ENCODE peak calls at places on chromosomes 6 and 20, in five cellular contexts. T, C, J, P and K are unnamed samples.

GRCh38 chr6:117781550-117781949 is 106.3 kb downstream of the NUS1 start:
- DNase-seq in J (no peak), T (no peak), C (no peak), P (no peak), K (no peak)

GRCh38 chr6:43014434-43014909 is 423 bp downstream of the KLHDC3 start:
- DNase-seq in P (peak), T (no peak), C (no peak), J (no peak), K (no peak)

GRCh38 chr6:89483111-89483720 is 50.3 kb downstream of the ANKRD6 start:
- DNase-seq in P (no peak), J (no peak), C (peak), T (no peak), K (no peak)

GRCh38 chr6:112330071-112330876 is 16.9 kb upstream of the RFPL4B start:
- DNase-seq in C (no peak), P (peak), J (peak), T (no peak), K (no peak)

GRCh38 chr6:5536644-5537043 is 275.3 kb downstream of the FARS2 start:
- DNase-seq in P (no peak), T (no peak), J (no peak), C (no peak), K (no peak)

GRCh38 chr20:40584128-40584819 is 104.8 kb downstream of the MAFB start:
- DNase-seq in C (no peak), J (no peak), P (no peak), T (no peak), K (no peak)

GRCh38 chr6:1611322-1611571 is 1.5 kb downstream of the FOXC1 start:
- DNase-seq in C (peak), P (peak), T (no peak), J (peak), K (peak)

GRCh38 chr20:9884666-9885065 is 45.8 kb upstream of the PAK5 start:
- DNase-seq in J (peak), T (peak), C (peak), P (peak), K (no peak)

GRCh38 chr6:33313105-33313708 is 671 bp downstream of the TAPBP start:
- DNase-seq in J (no peak), C (peak), T (no peak), P (peak), K (peak)

GRCh38 chr6:21003780-21004541 is 469.7 kb downstream of the CDKAL1 start:
- DNase-seq in P (peak), C (peak), J (no peak), T (no peak), K (no peak)

GRCh38 chr6:19502301-19502700 is 334.9 kb upstream of the ID4 start:
- DNase-seq in T (no peak), J (peak), P (no peak), C (no peak), K (no peak)

GRCh38 chr6:42722497-42722896 is at the start of gene PRPH2:
- DNase-seq in P (no peak), J (no peak), C (no peak), T (no peak), K (no peak)

GRCh38 chr6:159758031-159759001 is 3.5 kb upstream of the ACAT2 start:
- DNase-seq in J (peak), T (no peak), C (no peak), P (peak), K (peak)

GRCh38 chr6:47483853-47484546 is 6.4 kb downstream of the CD2AP start:
- DNase-seq in C (no peak), P (peak), T (no peak), J (no peak), K (no peak)

GRCh38 chr6:126625019-126625418 is 285.1 kb downstream of the CENPW start:
- DNase-seq in J (no peak), C (no peak), P (peak), T (no peak), K (peak)

GRCh38 chr6:137729866-137730629 is 137.0 kb upstream of the TNFAIP3 start:
- DNase-seq in T (no peak), P (peak), C (no peak), J (no peak), K (peak)

GRCh38 chr6:168353041-168353440 is 33.5 kb upstream of the DACT2 start:
- DNase-seq in P (no peak), J (no peak), T (no peak), C (no peak), K (no peak)

GRCh38 chr6:14876778-14877613 is 368.9 kb upstream of the JARID2 start:
- DNase-seq in T (no peak), J (peak), C (no peak), P (peak), K (no peak)

GRCh38 chr6:170224694-170225660 is 65.9 kb downstream of the DLL1 start:
- DNase-seq in P (peak), T (no peak), C (peak), J (no peak), K (no peak)

GRCh38 chr6:91572855-91573254 is 986.0 kb upstream of the MAP3K7 start:
- DNase-seq in C (no peak), P (no peak), J (no peak), T (no peak), K (no peak)

GRCh38 chr6:43489277-43490072 is 12.1 kb downstream of the TJAP1 start:
- DNase-seq in T (no peak), P (no peak), J (no peak), C (no peak), K (no peak)

GRCh38 chr20:8518878-8519277 is 386.8 kb downstream of the PLCB1 start:
- DNase-seq in T (no peak), C (peak), J (no peak), P (no peak), K (no peak)

GRCh38 chr20:61002090-61002489 is 250.0 kb upstream of the CDH4 start:
- DNase-seq in J (peak), P (no peak), C (no peak), T (no peak), K (no peak)

GRCh38 chr6:30411515-30412207 is 66.7 kb downstream of the RPP21 start:
- DNase-seq in P (peak), J (peak), C (peak), T (no peak), K (no peak)

GRCh38 chr6:68777956-68778355 is 142.9 kb downstream of the ADGRB3 start:
- DNase-seq in P (peak), C (peak), J (peak), T (no peak), K (no peak)

GRCh38 chr6:47932575-47932974 is 150.7 kb downstream of the OPN5 start:
- DNase-seq in J (no peak), P (no peak), T (no peak), C (no peak), K (no peak)

GRCh38 chr6:47026679-47027078 is 15.5 kb downstream of the ADGRF1 start:
- DNase-seq in J (no peak), P (no peak), C (no peak), T (no peak), K (no peak)

GRCh38 chr20:32742322-32743236 is 688 bp downstream of the COMMD7 start:
- DNase-seq in C (no peak), J (no peak), T (no peak), P (no peak), K (no peak)

GRCh38 chr6:75882734-75883133 is 133.7 kb downstream of the MYO6 start:
- DNase-seq in P (peak), J (peak), C (no peak), T (no peak), K (no peak)

GRCh38 chr6:4727236-4727635 is 49.0 kb upstream of the CDYL start:
- DNase-seq in P (no peak), C (no peak), T (no peak), J (no peak), K (no peak)

GRCh38 chr6:167045828-167046580 is 46.8 kb downstream of the CEP43 start:
- DNase-seq in T (no peak), J (peak), P (no peak), C (no peak), K (no peak)

GRCh38 chr6:169172435-169172834 is 81.2 kb downstream of the THBS2 start:
- DNase-seq in J (no peak), P (peak), C (no peak), T (no peak), K (no peak)

GRCh38 chr20:41168281-41169183 is 31.2 kb downstream of the PLCG1 start:
- DNase-seq in T (no peak), P (no peak), J (no peak), C (no peak), K (no peak)

GRCh38 chr6:4732691-4733315 is 43.4 kb upstream of the CDYL start:
- DNase-seq in C (peak), T (no peak), J (peak), P (peak), K (peak)

GRCh38 chr6:149342525-149342924 is 25.0 kb downstream of the TAB2 start:
- DNase-seq in T (no peak), P (no peak), J (no peak), C (peak), K (no peak)

GRCh38 chr20:53215166-53215565 is 243.0 kb downstream of the TSHZ2 start:
- DNase-seq in C (no peak), P (no peak), T (no peak), J (no peak), K (no peak)

GRCh38 chr20:64104667-64105451 is 2.5 kb downstream of the NPBWR2 start:
- DNase-seq in P (no peak), J (no peak), C (no peak), T (no peak), K (no peak)

GRCh38 chr20:22691369-22692118 is 107.2 kb upstream of the FOXA2 start:
- DNase-seq in C (peak), J (peak), P (peak), T (peak), K (peak)